ENCODE peak calls at places on chromosomes 5 and 9, in four cellular contexts. V is GM12878, C is A549, I is K562. J is an unnamed sample.

GRCh38 chr5:64678400-64678799 is 11.9 kb upstream of the SHISAL2B start:
- DNase-seq in V (no peak), C (no peak), I (no peak), J (no peak)

GRCh38 chr5:79133121-79133656 is 21.6 kb downstream of the BHMT start:
- DNase-seq in V (no peak), C (peak), I (no peak), J (peak)

GRCh38 chr9:116152390-116152789 is 1.2 kb upstream of the PAPPA start:
- DNase-seq in V (no peak), C (no peak), I (no peak), J (peak)

GRCh38 chr9:38018964-38019602 is 49.9 kb downstream of the SHB start:
- DNase-seq in V (no peak), C (peak), I (no peak), J (peak)

GRCh38 chr5:1474183-1474839 is 29.1 kb upstream of the SLC6A3 start:
- DNase-seq in V (no peak), C (no peak), I (no peak), J (no peak)

GRCh38 chr9:117720555-117720954 is 16.4 kb downstream of the TLR4 start:
- DNase-seq in V (no peak), C (no peak), I (no peak), J (no peak)

GRCh38 chr5:141822134-141822533 is 56.1 kb downstream of the PCDH1 start:
- DNase-seq in V (no peak), C (no peak), I (no peak), J (no peak)

GRCh38 chr9:96758845-96759673 is 18.8 kb downstream of the ZNF510 start:
- DNase-seq in V (no peak), C (peak), I (no peak), J (no peak)

GRCh38 chr9:76927540-76928240 is 21.8 kb upstream of the PRUNE2 start:
- DNase-seq in V (no peak), C (no peak), I (no peak), J (no peak)

GRCh38 chr9:124105266-124105665 is 93.7 kb downstream of the LHX2 start:
- DNase-seq in V (no peak), C (no peak), I (no peak), J (no peak)

GRCh38 chr5:140339636-140340035 is 6.8 kb downstream of the HBEGF start:
- DNase-seq in V (no peak), C (no peak), I (no peak), J (no peak)

GRCh38 chr5:171291371-171291770 is 17.7 kb upstream of the TLX3 start:
- DNase-seq in V (no peak), C (no peak), I (no peak), J (no peak)

GRCh38 chr9:35690447-35691324 is 961 bp upstream of the TPM2 start:
- DNase-seq in V (no peak), C (peak), I (peak), J (no peak)

GRCh38 chr9:136495401-136495800 is 12.6 kb upstream of the SEC16A start:
- DNase-seq in V (no peak), C (no peak), I (no peak), J (no peak)

GRCh38 chr5:57843016-57843402 is 360.4 kb upstream of the ACTBL2 start:
- DNase-seq in V (no peak), C (no peak), I (no peak), J (no peak)

GRCh38 chr5:128644863-128645262 is 106.8 kb upstream of the FBN2 start:
- DNase-seq in V (no peak), C (no peak), I (no peak), J (no peak)

GRCh38 chr9:130837002-130837511 is 2.0 kb downstream of the ABL1 start:
- DNase-seq in V (no peak), C (peak), I (peak), J (peak)

GRCh38 chr9:19049872-19050636 is 827 bp downstream of the RRAGA start:
- DNase-seq in V (no peak), C (no peak), I (peak), J (no peak)

GRCh38 chr9:120910643-120911042 is 16.0 kb downstream of the TRAF1 start:
- DNase-seq in V (no peak), C (no peak), I (no peak), J (no peak)

GRCh38 chr9:132673355-132673754 is 3.1 kb downstream of the GTF3C4 start:
- DNase-seq in V (no peak), C (peak), I (peak), J (peak)

GRCh38 chr5:169100735-169101075 is 200.2 kb downstream of the SLIT3 start:
- DNase-seq in V (no peak), C (peak), I (no peak), J (no peak)

GRCh38 chr5:73218552-73219171 is 45.7 kb downstream of the TMEM174 start:
- DNase-seq in V (no peak), C (peak), I (no peak), J (no peak)

GRCh38 chr5:374631-375335 is 53.3 kb downstream of the AHRR start:
- DNase-seq in V (no peak), C (no peak), I (no peak), J (no peak)

GRCh38 chr9:132753593-132753880 is 83.3 kb downstream of the GTF3C4 start:
- DNase-seq in V (no peak), C (no peak), I (no peak), J (no peak)

GRCh38 chr5:79202076-79202475 is 33.9 kb upstream of the JMY start:
- DNase-seq in V (no peak), C (peak), I (no peak), J (no peak)

GRCh38 chr9:1462626-1463308 is 412.6 kb downstream of the DMRT2 start:
- DNase-seq in V (no peak), C (no peak), I (no peak), J (no peak)

GRCh38 chr5:146018461-146019375 is 82.3 kb downstream of the SH3RF2 start:
- DNase-seq in V (no peak), C (no peak), I (no peak), J (no peak)

GRCh38 chr9:38278931-38279532 is 113.5 kb upstream of the ALDH1B1 start:
- DNase-seq in V (no peak), C (no peak), I (no peak), J (no peak)

GRCh38 chr5:8993031-8993430 is 552.8 kb downstream of the SEMA5A start:
- DNase-seq in V (no peak), C (peak), I (peak), J (no peak)

GRCh38 chr5:139446956-139447779 is 7.8 kb upstream of the DNAJC18 start:
- DNase-seq in V (peak), C (no peak), I (no peak), J (no peak)

DNA sequence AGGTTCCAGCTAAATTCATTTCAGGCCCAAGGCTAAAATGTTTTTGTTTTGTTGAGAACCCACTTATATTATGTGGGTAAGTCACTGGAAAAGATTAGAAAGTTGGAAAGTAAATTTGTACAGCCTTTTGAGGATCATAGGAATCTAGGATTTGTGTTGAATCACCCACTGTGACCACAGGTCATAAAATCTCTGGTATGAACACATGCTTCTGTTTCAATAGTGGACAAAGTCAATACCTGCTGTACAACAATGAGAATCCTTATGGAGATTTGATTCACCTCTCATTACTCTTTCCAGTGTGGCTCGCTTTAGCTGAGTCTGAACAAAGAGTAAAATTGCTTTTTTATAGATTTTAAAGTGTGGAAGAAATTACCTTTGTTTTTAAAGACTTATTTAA is 369.5 kb downstream of the TMEM167A start:
- DNase-seq in V (no peak), C (no peak), I (no peak), J (peak)
- TF ChIP-seq CHD4 in V (no peak), C (no peak), I (no peak), J (no peak)

GRCh38 chr5:154758977-154759376 is 3.8 kb downstream of the LARP1 start:
- DNase-seq in V (no peak), C (no peak), I (no peak), J (no peak)

GRCh38 chr5:154758501-154758900 is 3.3 kb downstream of the LARP1 start:
- DNase-seq in V (no peak), C (no peak), I (no peak), J (no peak)

GRCh38 chr5:154762700-154763099 is 7.5 kb downstream of the LARP1 start:
- DNase-seq in V (no peak), C (no peak), I (no peak), J (no peak)

GRCh38 chr5:154762261-154762660 is 7.1 kb downstream of the LARP1 start:
- DNase-seq in V (no peak), C (no peak), I (no peak), J (no peak)

GRCh38 chr5:154761062-154761740 is 6.0 kb downstream of the LARP1 start:
- DNase-seq in V (no peak), C (no peak), I (no peak), J (no peak)
- H3K27ac ChIP-seq in V (peak), C (no peak), I (peak), J (no peak)

DNA sequence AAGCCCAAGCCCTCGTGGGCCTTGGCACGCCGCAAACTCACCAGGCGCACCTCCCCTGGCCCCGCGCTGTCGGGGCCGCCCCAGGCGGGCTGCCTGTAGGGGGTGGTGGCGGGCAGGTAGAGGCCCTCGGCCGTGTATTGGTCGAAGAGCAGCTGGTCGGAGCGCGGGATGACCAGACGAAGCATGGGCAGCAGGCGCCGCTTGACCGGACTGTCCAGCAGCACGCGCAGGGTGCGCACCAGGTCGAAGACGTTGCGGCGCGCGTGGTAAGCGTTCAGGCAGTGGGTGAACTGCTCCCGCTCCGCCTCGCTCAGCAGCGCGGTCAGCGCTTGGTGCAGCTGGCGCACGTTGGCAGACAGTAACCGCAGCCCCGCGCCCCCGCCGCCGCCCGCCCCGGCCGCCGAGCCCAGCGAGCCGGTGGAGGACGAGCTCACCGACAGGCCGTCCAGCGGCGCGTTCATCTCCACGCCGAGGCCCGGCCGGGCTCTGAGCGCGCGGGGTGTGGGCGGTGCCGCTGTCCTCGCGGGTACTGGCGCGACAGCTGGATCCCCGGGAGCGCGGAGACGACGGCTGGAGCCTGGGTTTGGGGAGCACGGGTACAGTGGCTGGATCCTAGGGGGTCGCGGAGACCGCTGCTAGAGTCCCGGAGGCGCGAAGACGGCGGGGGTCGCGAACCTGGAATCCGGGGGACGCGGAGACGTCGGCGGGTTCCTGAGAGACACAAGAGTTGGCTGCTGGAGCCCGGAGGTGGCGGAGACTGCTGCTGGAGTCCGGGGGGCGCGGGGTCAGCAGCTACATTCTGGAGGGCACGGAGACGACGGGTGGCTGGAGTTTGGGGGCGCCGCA is 709 bp downstream of the WHRN start:
- DNase-seq in V (no peak), C (peak), I (peak), J (no peak)
- TF ChIP-seq USF2 in V (no peak), C (no peak), I (no peak), J (no peak)

GRCh38 chr5:61306531-61307195 is 25.4 kb upstream of the ZSWIM6 start:
- DNase-seq in V (no peak), C (peak), I (no peak), J (no peak)
- TF ChIP-seq CHD4 in V (no peak), C (no peak), I (no peak), J (no peak)

GRCh38 chr5:40082313-40082712 is 597.4 kb upstream of the PTGER4 start:
- DNase-seq in V (no peak), C (no peak), I (no peak), J (no peak)

GRCh38 chr5:40073927-40074326 is 605.8 kb upstream of the PTGER4 start:
- DNase-seq in V (no peak), C (no peak), I (no peak), J (no peak)

GRCh38 chr5:40080191-40080590 is 599.5 kb upstream of the PTGER4 start:
- DNase-seq in V (no peak), C (no peak), I (no peak), J (no peak)

GRCh38 chr5:40074801-40075200 is 604.9 kb upstream of the PTGER4 start:
- DNase-seq in V (no peak), C (no peak), I (no peak), J (no peak)

DNA sequence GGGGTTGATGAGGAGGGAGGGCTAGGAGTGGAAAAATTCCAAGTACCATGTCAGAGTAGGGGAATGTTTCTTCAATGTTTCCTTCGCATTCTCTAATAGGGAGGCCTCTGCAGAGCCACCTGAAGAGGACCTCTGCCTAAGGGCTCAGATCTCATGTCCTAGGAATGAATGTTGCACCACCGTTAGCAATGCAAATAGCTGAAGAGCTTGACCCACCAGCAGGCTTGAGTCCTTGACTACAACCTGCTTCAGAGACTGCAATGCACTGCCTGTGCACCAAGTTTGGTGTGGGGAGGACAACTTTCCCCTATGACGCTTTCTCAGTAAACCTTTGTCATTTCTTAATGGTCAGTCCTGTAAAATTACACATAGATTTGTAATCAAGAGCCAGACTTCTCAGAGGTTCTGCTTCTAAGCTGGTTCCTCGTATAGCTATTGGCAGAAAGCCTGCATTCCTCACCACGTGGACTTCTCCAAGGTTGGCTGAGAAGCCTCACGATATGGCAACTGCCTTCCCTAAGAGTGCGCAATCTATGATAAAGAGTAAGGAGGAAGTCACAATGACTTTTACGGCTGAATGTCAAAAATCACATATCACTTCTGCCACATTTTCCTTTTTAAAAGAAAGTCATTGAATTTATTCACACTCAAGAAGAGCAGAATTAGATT is 600.7 kb upstream of the PTGER4 start:
- DNase-seq in V (no peak), C (peak), I (no peak), J (no peak)
- H3K27ac ChIP-seq in V (no peak), C (no peak), I (no peak), J (no peak)

GRCh38 chr9:110058304-110058953 is 149.5 kb downstream of the C9orf152 start:
- DNase-seq in V (no peak), C (peak), I (no peak), J (peak)
- TF ChIP-seq USF2 in V (no peak), C (no peak), I (no peak), J (no peak)

GRCh38 chr5:33490071-33490665 is 49.4 kb downstream of the TARS1 start:
- DNase-seq in V (no peak), C (no peak), I (no peak), J (no peak)
- TF ChIP-seq CHD4 in V (no peak), C (no peak), I (no peak), J (no peak)

J was measured in HepG2.